ENCODE peak calls at places on chromosomes 6 and 20, in ten cellular contexts. M is hepatocyte, R is uterus, C is PC-3, Z is stomach, A is astrocyte, X is neural progenitor cell, D is prostate gland, U is body of pancreas, W is mammary epithelial cell. F is an unnamed sample.

GRCh38 chr6:41541364-41541763 is 4.8 kb upstream of the FOXP4 start:
- DNase-seq in D (no peak), R (no peak), C (no peak), Z (no peak), X (no peak), U (no peak), W (no peak), M (no peak), A (no peak), F (no peak)

GRCh38 chr6:42030585-42031506 is 19.5 kb upstream of the TAF8 start:
- DNase-seq in W (no peak), U (no peak), X (peak; percentile 34), M (peak; percentile 73), C (no peak), R (no peak), Z (no peak), D (no peak), A (no peak), F (peak; percentile 50)

GRCh38 chr20:53033176-53033575 is 61.0 kb downstream of the TSHZ2 start:
- DNase-seq in D (no peak), U (no peak), X (no peak), W (no peak), A (peak; percentile 82), R (no peak), M (no peak), Z (no peak), C (no peak), F (no peak)

GRCh38 chr6:73704260-73704659 is 8.3 kb downstream of the CD109 start:
- DNase-seq in C (peak; percentile 92), W (peak; percentile 100), X (no peak), D (peak; percentile 75), R (no peak), U (no peak), A (peak; percentile 98), Z (no peak), M (peak; percentile 76), F (no peak)

GRCh38 chr6:161498359-161498758 is 224.5 kb upstream of the AGPAT4 start:
- DNase-seq in X (peak; percentile 84), M (peak; percentile 19), A (peak; percentile 63), U (peak; percentile 51), C (peak; percentile 77), W (peak; percentile 61), Z (no peak), D (no peak), R (no peak), F (peak; percentile 10)

GRCh38 chr6:169420912-169421543 is 167.4 kb upstream of the THBS2 start:
- DNase-seq in R (no peak), U (peak; percentile 47), Z (peak; percentile 59), W (no peak), M (peak; percentile 78), X (peak; percentile 75), D (no peak), A (no peak), C (no peak), F (peak; percentile 64)

GRCh38 chr20:48769111-48769879 is 58.5 kb downstream of the PREX1 start:
- DNase-seq in Z (peak; percentile 33), C (no peak), M (no peak), D (no peak), X (no peak), R (no peak), W (no peak), U (peak; percentile 43), A (peak; percentile 10), F (peak; percentile 32)

GRCh38 chr6:167888098-167888497 is 61.4 kb downstream of the AFDN start:
- DNase-seq in M (no peak), W (no peak), R (no peak), U (no peak), Z (no peak), D (no peak), A (no peak), C (no peak), X (no peak), F (no peak)

GRCh38 chr6:133243723-133244122 is 2.6 kb downstream of the EYA4 start:
- DNase-seq in C (no peak), U (no peak), W (no peak), A (no peak), X (no peak), R (no peak), Z (no peak), D (no peak), M (no peak), F (no peak)

GRCh38 chr6:133241901-133242760 is 974 bp downstream of the EYA4 start:
- DNase-seq in Z (no peak), U (no peak), W (peak; percentile 35), C (no peak), M (peak; percentile 12), X (peak; percentile 68), D (no peak), A (peak; percentile 27), R (no peak), F (no peak)

GRCh38 chr6:133242761-133243590 is 1.8 kb downstream of the EYA4 start:
- DNase-seq in A (no peak), C (no peak), M (no peak), D (no peak), X (peak; percentile 66), Z (no peak), U (no peak), R (no peak), W (no peak), F (no peak)

GRCh38 chr6:133241088-133241900 is at the start of gene EYA4:
- DNase-seq in C (peak; percentile 62), A (peak; percentile 25), Z (no peak), U (no peak), R (no peak), X (peak; percentile 66), W (peak; percentile 19), M (peak; percentile 27), D (no peak), F (no peak)

DNA sequence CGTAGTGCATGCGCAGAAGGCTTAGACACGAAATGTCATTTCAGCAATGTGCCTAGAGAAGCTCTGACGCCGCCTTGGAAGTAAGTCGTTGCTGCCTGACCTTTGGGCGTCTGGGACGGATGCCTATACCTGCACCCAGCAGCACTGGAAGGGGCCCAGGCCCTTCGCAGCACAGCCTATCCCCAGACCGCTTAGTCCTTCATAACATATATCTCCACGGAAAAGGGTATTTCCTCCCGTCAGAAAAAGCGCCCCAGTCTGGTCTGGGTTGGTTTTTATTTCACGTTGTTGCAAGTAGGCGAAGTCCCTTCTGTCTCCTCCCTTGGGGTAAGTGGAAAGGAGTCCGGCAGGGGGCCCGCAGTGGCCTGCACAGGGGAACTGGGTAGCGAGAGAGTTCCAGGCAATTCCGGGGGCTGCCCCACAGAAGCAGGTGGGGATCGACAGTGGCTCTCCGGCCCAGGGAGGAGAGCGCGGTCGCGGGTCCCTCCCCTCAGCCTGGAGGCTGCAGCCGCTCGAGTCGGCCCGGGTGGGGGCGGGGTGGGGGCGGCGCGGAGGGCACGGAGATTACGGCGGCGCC is 558 bp upstream of the EYA4 start:
- DNase-seq in C (peak; percentile 55), Z (no peak), R (no peak), M (peak; percentile 21), A (peak; percentile 4), W (no peak), X (peak; percentile 70), D (no peak), U (no peak), F (no peak)
- H3K4me3 ChIP-seq in C (peak overlapping the region; percentile 92), Z (peak overlapping the region; percentile 58), R (peak overlapping the region; percentile 27), M (peak overlapping the region; percentile 30), A (peak overlapping the region; percentile 62), W (no peak overlapping the region), X (peak overlapping the region; percentile 67), D (peak overlapping the region; percentile 39), U (peak overlapping the region; percentile 5), F (peak overlapping the region; percentile 20)

GRCh38 chr6:111710439-111710838 is 104.8 kb upstream of the TRAF3IP2 start:
- DNase-seq in D (no peak), X (no peak), M (no peak), Z (no peak), R (no peak), U (no peak), A (no peak), W (no peak), C (no peak), F (no peak)

GRCh38 chr6:111711989-111712388 is 106.3 kb upstream of the TRAF3IP2 start:
- DNase-seq in R (no peak), X (no peak), D (no peak), W (no peak), U (no peak), C (no peak), A (no peak), Z (no peak), M (no peak), F (no peak)

GRCh38 chr6:111711476-111711875 is 105.8 kb upstream of the TRAF3IP2 start:
- DNase-seq in U (peak; percentile 32), R (no peak), X (peak; percentile 18), D (no peak), A (no peak), M (no peak), Z (peak; percentile 53), C (no peak), W (no peak), F (peak; percentile 42)

GRCh38 chr6:111709615-111710398 is 104.1 kb upstream of the TRAF3IP2 start:
- DNase-seq in W (peak; percentile 54), U (peak; percentile 71), Z (peak; percentile 69), A (peak; percentile 52), M (peak; percentile 83), R (peak; percentile 75), X (peak; percentile 71), D (peak; percentile 60), C (peak; percentile 71), F (peak; percentile 67)

DNA sequence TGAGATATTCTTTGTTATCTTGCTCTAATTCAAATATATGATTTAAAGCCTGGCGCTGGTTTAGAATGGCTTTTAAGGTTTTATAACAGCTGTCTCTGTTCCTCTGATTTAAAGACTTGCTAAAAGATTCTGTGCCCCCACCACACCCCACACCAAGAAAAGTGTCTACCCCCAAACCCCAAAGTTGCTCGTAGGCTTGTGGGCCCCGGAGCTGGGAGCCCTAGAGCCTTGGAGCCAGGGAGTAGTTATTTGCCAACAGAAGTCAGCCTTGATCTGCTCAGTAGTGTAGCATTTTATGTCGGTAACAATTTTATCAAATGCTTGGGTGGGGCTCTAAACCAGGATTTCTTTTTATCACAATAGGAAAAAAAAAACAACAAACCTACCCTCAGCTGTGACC is 105.2 kb upstream of the TRAF3IP2 start:
- DNase-seq in A (no peak), C (no peak), Z (no peak), R (no peak), U (no peak), M (no peak), D (no peak), X (no peak), W (no peak), F (no peak)
- H3K36me3 ChIP-seq in A (peaks cover 9% of the 10 kb centered on the region), C (no peaks in the 10 kb centered on the region), Z (peaks cover 32% of the 10 kb centered on the region), R (no peaks in the 10 kb centered on the region), U (no peaks in the 10 kb centered on the region), M (no peaks in the 10 kb centered on the region), D (no peaks in the 10 kb centered on the region), X (no peaks in the 10 kb centered on the region), W (peaks cover 1% of the 10 kb centered on the region), F (no peaks in the 10 kb centered on the region)

GRCh38 chr6:29791786-29792122 is 35.9 kb upstream of the HLA-G start:
- DNase-seq in M (no peak), D (no peak), R (no peak), C (peak; percentile 10), X (no peak), A (no peak), U (peak; percentile 21), W (peak; percentile 63), Z (no peak), F (peak; percentile 69)
- H3K4me3 ChIP-seq in M (no peak overlapping the region), D (peak overlapping the region; percentile 58), R (peak overlapping the region; percentile 45), C (peak overlapping the region; percentile 82), X (peak overlapping the region; percentile 63), A (no peak overlapping the region), U (peak overlapping the region; percentile 73), W (peak overlapping the region; percentile 75), Z (peak overlapping the region; percentile 70), F (no peak overlapping the region)

DNA sequence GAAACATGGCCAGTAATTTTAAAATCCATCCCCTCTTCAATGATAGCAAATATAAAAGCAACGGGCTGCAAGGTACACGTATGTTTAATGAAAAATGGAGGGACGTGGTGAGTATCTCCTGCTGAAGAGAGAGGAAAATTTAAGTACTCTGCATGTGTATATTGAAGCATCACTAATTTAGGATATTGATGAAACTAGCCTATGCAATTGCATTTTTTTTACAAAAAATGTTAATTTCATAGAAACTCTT is 362 bp upstream of the TMX4 start:
- DNase-seq in C (no peak), A (no peak), X (no peak), D (no peak), Z (no peak), M (no peak), R (no peak), U (no peak), W (no peak), F (no peak)
- H3K36me3 ChIP-seq in C (no peaks in the 10 kb centered on the region), A (no peaks in the 10 kb centered on the region), X (no peaks in the 10 kb centered on the region), D (no peaks in the 10 kb centered on the region), Z (no peaks in the 10 kb centered on the region), M (no peaks in the 10 kb centered on the region), R (no peaks in the 10 kb centered on the region), U (no peaks in the 10 kb centered on the region), W (no peaks in the 10 kb centered on the region), F (no peaks in the 10 kb centered on the region)